ENCODE peak calls at places on chromosomes 6 and 20, in ten cellular contexts. C is GM23338; U is tibial artery; K is stimulated activated CD8-positive, alpha-beta memory T cell treated with anti-CD3 and anti-CD28 coated beads, Interleukin-15, amount 100 ng/mL, for 1 hour; X is ecto neural progenitor cell; I is activated CD4-positive, alpha-beta T cell treated with anti-CD3 and anti-CD28 coated beads, Interleukin-2, amount 50 U/mL, for 48 hours; N is Caki2; L is M059J; O is sciatic nerve; E is hypothalamus. A is an unnamed sample.

GRCh38 chr6:35552285-35552917 is 39.7 kb upstream of the TULP1 start:
- DNase-seq in E (no peak), C (peak), K (peak), I (peak), O (no peak), N (no peak), X (peak), L (no peak), U (no peak), A (peak)

GRCh38 chr6:134267917-134268361 is 50.0 kb downstream of the SGK1 start:
- DNase-seq in E (peak), N (no peak), L (no peak), O (peak), C (peak), K (no peak), I (no peak), U (no peak), X (peak), A (no peak)

GRCh38 chr20:45448250-45448649 is 21.3 kb upstream of the WFDC2 start:
- DNase-seq in E (no peak), N (no peak), I (no peak), K (no peak), C (no peak), O (no peak), X (no peak), U (no peak), L (no peak), A (no peak)

GRCh38 chr20:53974785-53975555 is 95.4 kb downstream of the BCAS1 start:
- DNase-seq in L (no peak), N (no peak), O (no peak), C (peak), U (no peak), K (no peak), I (no peak), E (no peak), X (no peak), A (no peak)

GRCh38 chr6:17790486-17790885 is 83.8 kb upstream of the NUP153 start:
- DNase-seq in K (no peak), U (no peak), O (no peak), X (no peak), L (no peak), E (no peak), C (no peak), I (no peak), N (no peak), A (no peak)

GRCh38 chr6:11007715-11008608 is 36.1 kb downstream of the ELOVL2 start:
- DNase-seq in I (no peak), X (no peak), K (no peak), N (peak), L (peak), C (peak), U (no peak), O (no peak), E (no peak), A (no peak)

GRCh38 chr6:2034256-2034655 is 211.1 kb downstream of the GMDS start:
- DNase-seq in K (no peak), E (no peak), X (no peak), I (no peak), U (no peak), N (no peak), L (no peak), C (no peak), O (no peak), A (no peak)

GRCh38 chr20:41927189-41927588 is 309.0 kb upstream of the CHD6 start:
- DNase-seq in O (no peak), C (no peak), X (no peak), K (no peak), U (no peak), L (no peak), N (no peak), I (no peak), E (no peak), A (no peak)

GRCh38 chr20:34211591-34211990 is 29.6 kb upstream of the ASIP start:
- DNase-seq in L (no peak), C (no peak), I (no peak), U (no peak), N (no peak), O (no peak), K (no peak), E (no peak), X (no peak), A (no peak)

GRCh38 chr6:139369568-139370046 is 4.8 kb downstream of the CITED2 start:
- DNase-seq in I (no peak), K (no peak), E (no peak), X (no peak), C (peak), O (no peak), L (peak), N (peak), U (no peak), A (no peak)

GRCh38 chr6:7257521-7258230 is 55.3 kb downstream of the SSR1 start:
- DNase-seq in C (no peak), U (peak), L (no peak), E (no peak), X (no peak), K (no peak), O (peak), N (no peak), I (no peak), A (no peak)

GRCh38 chr6:56416247-56416646 is 168.9 kb upstream of the COL21A1 start:
- DNase-seq in N (no peak), E (no peak), C (no peak), L (no peak), X (no peak), O (no peak), K (no peak), U (no peak), I (no peak), A (no peak)

GRCh38 chr6:49341869-49342268 is 121.2 kb downstream of the MMUT start:
- DNase-seq in N (no peak), U (no peak), K (no peak), O (no peak), I (no peak), E (no peak), L (no peak), X (no peak), C (peak), A (no peak)

GRCh38 chr6:33091957-33092356 is 16.2 kb downstream of the HLA-DPB1 start:
- DNase-seq in C (peak), X (peak), U (peak), O (no peak), I (peak), E (no peak), L (no peak), N (no peak), K (peak), A (peak)

GRCh38 chr20:4046311-4046924 is 31.1 kb upstream of the RNF24 start:
- DNase-seq in K (no peak), L (no peak), C (no peak), O (no peak), I (no peak), N (no peak), U (no peak), E (no peak), X (no peak), A (no peak)

GRCh38 chr6:84062519-84063154 is 29.1 kb downstream of the MRAP2 start:
- DNase-seq in C (no peak), L (no peak), E (no peak), U (no peak), X (no peak), O (no peak), N (no peak), K (no peak), I (no peak), A (no peak)

GRCh38 chr20:48633620-48634257 is 194.1 kb downstream of the PREX1 start:
- DNase-seq in I (no peak), X (no peak), U (no peak), L (no peak), K (no peak), N (no peak), E (no peak), O (no peak), C (no peak), A (no peak)

GRCh38 chr6:114740547-114740946 is 397.7 kb upstream of the HS3ST5 start:
- DNase-seq in X (no peak), O (no peak), L (peak), U (no peak), K (no peak), N (no peak), C (no peak), I (no peak), E (no peak), A (no peak)

GRCh38 chr6:54084234-54084633 is 27.0 kb upstream of the MLIP start:
- DNase-seq in N (no peak), I (no peak), E (no peak), O (no peak), K (no peak), X (no peak), L (no peak), C (no peak), U (no peak), A (no peak)

GRCh38 chr6:31737315-31738047 is 1.2 kb upstream of the CLIC1 start:
- DNase-seq in N (no peak), X (peak), C (peak), I (no peak), L (peak), U (no peak), K (no peak), O (no peak), E (no peak), A (no peak)

GRCh38 chr20:33450867-33451266 is 7.3 kb upstream of the SNTA1 start:
- DNase-seq in K (no peak), C (no peak), L (peak), N (peak), E (no peak), I (no peak), O (no peak), U (no peak), X (no peak), A (no peak)

GRCh38 chr6:137341721-137342195 is 122.6 kb upstream of the IFNGR1 start:
- DNase-seq in L (peak), N (peak), E (peak), I (peak), U (no peak), X (peak), O (peak), C (peak), K (peak), A (no peak)

GRCh38 chr20:61749406-61750075 is 316.1 kb downstream of the TAF4 start:
- DNase-seq in N (peak), C (no peak), K (no peak), I (no peak), L (no peak), E (no peak), O (no peak), U (no peak), X (no peak), A (no peak)

GRCh38 chr6:103797738-103798137 is 1062.0 kb downstream of the HACE1 start:
- DNase-seq in K (no peak), I (no peak), C (peak), X (no peak), L (peak), O (no peak), N (peak), E (no peak), U (no peak), A (no peak)

GRCh38 chr20:62197801-62198200 is 15.0 kb downstream of the MTG2 start:
- DNase-seq in X (no peak), C (no peak), I (no peak), K (no peak), L (no peak), O (no peak), N (no peak), E (no peak), U (no peak), A (no peak)

GRCh38 chr6:14578994-14579393 is 461.4 kb downstream of the CD83 start:
- DNase-seq in K (no peak), L (no peak), I (no peak), N (no peak), C (no peak), U (no peak), E (no peak), X (no peak), O (no peak), A (no peak)

GRCh38 chr20:50218987-50219435 is 28.4 kb downstream of the CEBPB start:
- DNase-seq in U (no peak), E (no peak), O (no peak), C (no peak), N (no peak), X (no peak), I (no peak), L (no peak), K (no peak), A (no peak)

GRCh38 chr6:167329014-167329413 is 4.1 kb downstream of the TTLL2 start:
- DNase-seq in E (no peak), C (peak), X (no peak), N (no peak), I (peak), U (no peak), O (no peak), K (no peak), L (no peak), A (no peak)